ENCODE peak calls at places on chromosomes 13 and 19, in eight cellular contexts. One of them, this sample, is unnamed.

GRCh38 chr19:10142701-10143375 is 23.1 kb upstream of the EIF3G start:
- DNase-seq in AG04450: no peak
- DNase-seq in psoas muscle: no peak
- DNase-seq in endodermal cell: no peak
- DNase-seq in cardiac fibroblast: no peak
- DNase-seq in MG63: no peak
- DNase-seq in CD8-positive, alpha-beta T cell: peak
- DNase-seq in heart right ventricle: no peak
- DNase-seq in this sample: no peak

GRCh38 chr13:44819762-44820161 is 169.5 kb downstream of the NUFIP1 start:
- DNase-seq in AG04450: peak
- DNase-seq in psoas muscle: no peak
- DNase-seq in endodermal cell: no peak
- DNase-seq in cardiac fibroblast: no peak
- DNase-seq in MG63: no peak
- DNase-seq in CD8-positive, alpha-beta T cell: no peak
- DNase-seq in heart right ventricle: no peak
- DNase-seq in this sample: no peak

GRCh38 chr13:100694722-100695644 is 20.4 kb upstream of the TMTC4 start:
- DNase-seq in AG04450: no peak
- DNase-seq in psoas muscle: no peak
- DNase-seq in endodermal cell: peak
- DNase-seq in cardiac fibroblast: peak
- DNase-seq in MG63: peak
- DNase-seq in CD8-positive, alpha-beta T cell: no peak
- DNase-seq in heart right ventricle: no peak
- DNase-seq in this sample: peak

GRCh38 chr13:79451500-79451962 is 29.4 kb upstream of the NDFIP2 start:
- DNase-seq in AG04450: peak
- DNase-seq in psoas muscle: no peak
- DNase-seq in endodermal cell: peak
- DNase-seq in cardiac fibroblast: peak
- DNase-seq in MG63: peak
- DNase-seq in CD8-positive, alpha-beta T cell: peak
- DNase-seq in heart right ventricle: no peak
- DNase-seq in this sample: no peak

GRCh38 chr13:97976551-97977375 is 23.3 kb downstream of the IPO5 start:
- DNase-seq in AG04450: no peak
- DNase-seq in psoas muscle: peak
- DNase-seq in endodermal cell: peak
- DNase-seq in cardiac fibroblast: no peak
- DNase-seq in MG63: peak
- DNase-seq in CD8-positive, alpha-beta T cell: no peak
- DNase-seq in heart right ventricle: peak
- DNase-seq in this sample: peak

GRCh38 chr13:100898431-100898830 is 223.8 kb upstream of the TMTC4 start:
- DNase-seq in AG04450: no peak
- DNase-seq in psoas muscle: no peak
- DNase-seq in endodermal cell: no peak
- DNase-seq in cardiac fibroblast: peak
- DNase-seq in MG63: no peak
- DNase-seq in CD8-positive, alpha-beta T cell: no peak
- DNase-seq in heart right ventricle: no peak
- DNase-seq in this sample: no peak

GRCh38 chr19:47615714-47616113 is 6.8 kb downstream of the BICRA start:
- DNase-seq in AG04450: no peak
- DNase-seq in psoas muscle: no peak
- DNase-seq in endodermal cell: no peak
- DNase-seq in cardiac fibroblast: no peak
- DNase-seq in MG63: no peak
- DNase-seq in CD8-positive, alpha-beta T cell: no peak
- DNase-seq in heart right ventricle: no peak
- DNase-seq in this sample: no peak

GRCh38 chr13:101512650-101513049 is 60.2 kb downstream of the ITGBL1 start:
- DNase-seq in AG04450: no peak
- DNase-seq in psoas muscle: no peak
- DNase-seq in endodermal cell: no peak
- DNase-seq in cardiac fibroblast: peak
- DNase-seq in MG63: peak
- DNase-seq in CD8-positive, alpha-beta T cell: no peak
- DNase-seq in heart right ventricle: no peak
- DNase-seq in this sample: no peak

DNA sequence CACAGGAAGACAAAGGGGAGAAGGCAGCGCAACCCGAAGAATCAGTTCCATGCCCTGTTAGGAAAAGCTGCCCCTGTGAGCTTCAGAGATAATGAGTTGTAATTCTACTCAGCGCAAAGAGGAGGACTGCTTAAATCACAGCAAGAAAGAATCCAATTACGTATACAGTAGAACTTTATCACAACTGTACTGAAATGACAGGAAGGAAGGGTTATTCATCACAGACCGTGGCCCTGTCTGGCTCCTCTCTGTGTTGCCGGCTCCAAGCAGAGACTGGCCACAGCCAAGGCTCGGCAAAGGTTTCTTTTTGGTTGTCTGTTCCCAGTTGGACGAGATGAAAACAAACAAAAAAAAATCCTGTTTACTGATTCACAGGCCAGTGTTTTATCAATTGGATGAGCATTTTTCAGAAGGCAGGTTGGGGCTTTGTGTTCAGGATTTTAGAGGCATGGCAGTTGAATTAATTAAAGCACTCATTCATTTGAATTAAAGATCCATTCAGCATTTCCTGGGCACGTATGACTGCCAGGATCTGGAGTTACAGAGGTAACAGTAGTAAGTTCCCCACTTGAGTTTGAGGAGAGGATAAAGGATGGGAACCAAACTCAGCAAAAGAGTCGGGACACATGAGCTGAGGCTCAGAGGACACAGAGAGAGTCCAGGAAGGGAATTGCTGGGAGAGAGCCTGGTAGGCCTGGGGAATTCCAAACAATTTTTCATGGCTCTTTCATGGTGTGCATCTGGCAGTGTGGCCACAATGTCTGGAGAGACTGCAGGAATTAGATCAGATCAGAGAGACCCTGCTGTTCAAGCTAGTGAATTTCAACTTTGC is 341.0 kb downstream of the DNAJC15 start:
- DNase-seq in AG04450: peak
- DNase-seq in psoas muscle: peak
- DNase-seq in endodermal cell: no peak
- DNase-seq in cardiac fibroblast: peak
- DNase-seq in MG63: peak
- DNase-seq in CD8-positive, alpha-beta T cell: no peak
- DNase-seq in heart right ventricle: peak
- DNase-seq in this sample: no peak
- H3K4me3 ChIP-seq in AG04450: peak
- H3K4me3 ChIP-seq in psoas muscle: peak
- H3K4me3 ChIP-seq in endodermal cell: no peak
- H3K4me3 ChIP-seq in cardiac fibroblast: no peak
- H3K4me3 ChIP-seq in MG63: no peak
- H3K4me3 ChIP-seq in CD8-positive, alpha-beta T cell: no peak
- H3K4me3 ChIP-seq in heart right ventricle: peak
- H3K4me3 ChIP-seq in this sample: peak

DNA sequence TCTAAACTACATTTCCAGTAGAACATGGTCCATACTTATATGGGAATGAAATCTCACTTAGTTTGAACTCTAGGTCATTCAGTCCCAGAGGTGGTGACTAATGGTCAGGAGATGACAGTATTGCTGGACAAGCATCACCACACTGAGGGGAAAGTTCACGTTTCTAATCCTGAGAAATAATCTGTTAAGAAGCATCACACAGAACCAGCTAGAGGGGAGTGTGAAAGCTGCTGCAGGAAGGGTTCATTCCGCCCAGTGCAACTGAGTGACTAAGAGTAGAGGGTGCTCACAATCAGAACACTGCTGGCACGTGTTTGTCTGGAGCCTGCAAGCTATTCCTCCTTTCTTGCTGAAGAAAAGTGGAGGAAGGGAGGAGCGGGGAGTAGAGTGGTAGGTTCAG is 2.7 kb downstream of the COL4A1 start:
- DNase-seq in AG04450: no peak
- DNase-seq in psoas muscle: no peak
- DNase-seq in endodermal cell: no peak
- DNase-seq in cardiac fibroblast: peak
- DNase-seq in MG63: no peak
- DNase-seq in CD8-positive, alpha-beta T cell: no peak
- DNase-seq in heart right ventricle: no peak
- DNase-seq in this sample: peak
- H3K4me3 ChIP-seq in AG04450: peak
- H3K4me3 ChIP-seq in psoas muscle: peak
- H3K4me3 ChIP-seq in endodermal cell: peak
- H3K4me3 ChIP-seq in cardiac fibroblast: peak
- H3K4me3 ChIP-seq in MG63: no peak
- H3K4me3 ChIP-seq in CD8-positive, alpha-beta T cell: no peak
- H3K4me3 ChIP-seq in heart right ventricle: peak
- H3K4me3 ChIP-seq in this sample: peak

GRCh38 chr19:3784607-3785463 is 1.3 kb downstream of the MATK start:
- DNase-seq in AG04450: no peak
- DNase-seq in psoas muscle: no peak
- DNase-seq in endodermal cell: peak
- DNase-seq in cardiac fibroblast: no peak
- DNase-seq in MG63: peak
- DNase-seq in CD8-positive, alpha-beta T cell: no peak
- DNase-seq in heart right ventricle: no peak
- DNase-seq in this sample: no peak
- H3K4me3 ChIP-seq in AG04450: no peak
- H3K4me3 ChIP-seq in psoas muscle: no peak
- H3K4me3 ChIP-seq in endodermal cell: peak
- H3K4me3 ChIP-seq in cardiac fibroblast: no peak
- H3K4me3 ChIP-seq in MG63: peak
- H3K4me3 ChIP-seq in CD8-positive, alpha-beta T cell: peak
- H3K4me3 ChIP-seq in heart right ventricle: no peak
- H3K4me3 ChIP-seq in this sample: no peak

GRCh38 chr13:31056650-31057275 is 104.9 kb downstream of the HSPH1 start:
- DNase-seq in AG04450: no peak
- DNase-seq in psoas muscle: no peak
- DNase-seq in endodermal cell: peak
- DNase-seq in cardiac fibroblast: peak
- DNase-seq in MG63: no peak
- DNase-seq in CD8-positive, alpha-beta T cell: no peak
- DNase-seq in heart right ventricle: no peak
- DNase-seq in this sample: no peak
- H3K4me3 ChIP-seq in AG04450: no peak
- H3K4me3 ChIP-seq in psoas muscle: no peak
- H3K4me3 ChIP-seq in endodermal cell: no peak
- H3K4me3 ChIP-seq in cardiac fibroblast: no peak
- H3K4me3 ChIP-seq in MG63: no peak
- H3K4me3 ChIP-seq in CD8-positive, alpha-beta T cell: no peak
- H3K4me3 ChIP-seq in heart right ventricle: no peak
- H3K4me3 ChIP-seq in this sample: no peak

GRCh38 chr19:49451430-49452181 is at the start of gene PIH1D1:
- DNase-seq in AG04450: peak
- DNase-seq in psoas muscle: peak
- DNase-seq in endodermal cell: peak
- DNase-seq in cardiac fibroblast: peak
- DNase-seq in MG63: peak
- DNase-seq in CD8-positive, alpha-beta T cell: peak
- DNase-seq in heart right ventricle: peak
- DNase-seq in this sample: peak

GRCh38 chr19:49445997-49446396 is 4.7 kb upstream of the SLC17A7 start:
- DNase-seq in AG04450: no peak
- DNase-seq in psoas muscle: no peak
- DNase-seq in endodermal cell: no peak
- DNase-seq in cardiac fibroblast: no peak
- DNase-seq in MG63: no peak
- DNase-seq in CD8-positive, alpha-beta T cell: no peak
- DNase-seq in heart right ventricle: no peak
- DNase-seq in this sample: no peak

GRCh38 chr19:49448432-49448786 is 3.2 kb downstream of the PIH1D1 start:
- DNase-seq in AG04450: no peak
- DNase-seq in psoas muscle: no peak
- DNase-seq in endodermal cell: no peak
- DNase-seq in cardiac fibroblast: no peak
- DNase-seq in MG63: no peak
- DNase-seq in CD8-positive, alpha-beta T cell: no peak
- DNase-seq in heart right ventricle: no peak
- DNase-seq in this sample: no peak

GRCh38 chr19:49450405-49450804 is 1.2 kb downstream of the PIH1D1 start:
- DNase-seq in AG04450: no peak
- DNase-seq in psoas muscle: no peak
- DNase-seq in endodermal cell: no peak
- DNase-seq in cardiac fibroblast: no peak
- DNase-seq in MG63: no peak
- DNase-seq in CD8-positive, alpha-beta T cell: no peak
- DNase-seq in heart right ventricle: no peak
- DNase-seq in this sample: no peak

DNA sequence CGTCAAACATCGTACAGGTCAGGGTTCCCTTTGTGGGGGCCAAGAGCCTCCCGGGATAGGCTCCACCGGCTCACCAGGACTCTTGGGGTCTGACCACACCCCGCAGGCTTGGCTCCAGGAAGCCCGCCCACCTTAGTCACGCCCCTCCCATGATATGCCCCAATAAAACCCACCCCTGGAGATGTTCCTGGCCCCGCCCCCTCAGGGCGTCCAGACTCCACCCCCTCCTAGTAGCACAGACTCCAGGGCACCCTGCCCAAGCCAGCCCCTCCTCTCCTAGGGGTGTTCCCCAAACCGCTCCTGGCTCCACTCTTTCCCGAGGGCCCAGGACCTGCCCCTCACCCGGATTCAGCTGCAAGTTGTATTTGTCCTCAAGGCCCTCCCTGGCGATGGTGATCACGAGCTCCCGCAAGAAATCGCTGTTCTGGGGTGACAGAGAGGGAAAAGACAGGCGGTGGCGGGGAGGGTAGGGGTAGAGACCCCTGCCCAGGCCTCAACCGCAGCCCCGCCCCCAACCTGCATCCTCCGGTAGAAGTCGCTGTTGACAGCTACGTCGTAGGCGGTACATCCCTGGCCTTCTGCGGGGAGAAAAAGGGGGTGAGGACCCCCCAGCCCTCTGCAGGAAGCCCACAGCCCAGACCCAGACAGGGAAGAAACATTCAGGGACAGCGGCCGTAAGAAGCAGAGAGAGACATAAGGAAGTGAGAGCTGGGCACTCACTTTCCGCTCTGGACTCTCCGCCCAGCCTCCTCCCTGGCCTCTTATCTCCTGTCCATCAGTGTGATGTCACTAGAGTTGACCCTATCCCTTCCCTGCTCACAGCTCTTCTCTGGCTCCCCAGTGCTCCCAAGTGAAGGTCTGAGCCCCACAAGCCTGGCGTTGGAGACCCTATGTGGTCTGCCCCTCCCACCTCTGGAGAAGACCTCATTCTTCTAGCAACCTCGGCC is 3.9 kb downstream of the PIH1D1 start:
- DNase-seq in AG04450: no peak
- DNase-seq in psoas muscle: peak
- DNase-seq in endodermal cell: peak
- DNase-seq in cardiac fibroblast: no peak
- DNase-seq in MG63: peak
- DNase-seq in CD8-positive, alpha-beta T cell: no peak
- DNase-seq in heart right ventricle: no peak
- DNase-seq in this sample: peak
- H3K4me3 ChIP-seq in AG04450: no peak
- H3K4me3 ChIP-seq in psoas muscle: no peak
- H3K4me3 ChIP-seq in endodermal cell: no peak
- H3K4me3 ChIP-seq in cardiac fibroblast: no peak
- H3K4me3 ChIP-seq in MG63: no peak
- H3K4me3 ChIP-seq in CD8-positive, alpha-beta T cell: no peak
- H3K4me3 ChIP-seq in heart right ventricle: no peak
- H3K4me3 ChIP-seq in this sample: no peak

GRCh38 chr13:29924951-29925350 is 74.5 kb upstream of the UBL3 start:
- DNase-seq in AG04450: no peak
- DNase-seq in psoas muscle: no peak
- DNase-seq in endodermal cell: no peak
- DNase-seq in cardiac fibroblast: no peak
- DNase-seq in MG63: no peak
- DNase-seq in CD8-positive, alpha-beta T cell: no peak
- DNase-seq in heart right ventricle: no peak
- DNase-seq in this sample: no peak
- H3K4me3 ChIP-seq in AG04450: no peak
- H3K4me3 ChIP-seq in psoas muscle: no peak
- H3K4me3 ChIP-seq in endodermal cell: no peak
- H3K4me3 ChIP-seq in cardiac fibroblast: no peak
- H3K4me3 ChIP-seq in MG63: no peak
- H3K4me3 ChIP-seq in CD8-positive, alpha-beta T cell: no peak
- H3K4me3 ChIP-seq in heart right ventricle: no peak
- H3K4me3 ChIP-seq in this sample: no peak

GRCh38 chr19:13979224-13979623 is 26.9 kb downstream of the RFX1 start:
- DNase-seq in AG04450: no peak
- DNase-seq in psoas muscle: no peak
- DNase-seq in endodermal cell: peak
- DNase-seq in cardiac fibroblast: no peak
- DNase-seq in MG63: no peak
- DNase-seq in CD8-positive, alpha-beta T cell: no peak
- DNase-seq in heart right ventricle: no peak
- DNase-seq in this sample: no peak
- H3K4me3 ChIP-seq in AG04450: no peak
- H3K4me3 ChIP-seq in psoas muscle: peak
- H3K4me3 ChIP-seq in endodermal cell: peak
- H3K4me3 ChIP-seq in cardiac fibroblast: no peak
- H3K4me3 ChIP-seq in MG63: no peak
- H3K4me3 ChIP-seq in CD8-positive, alpha-beta T cell: peak
- H3K4me3 ChIP-seq in heart right ventricle: peak
- H3K4me3 ChIP-seq in this sample: peak

This sample was measured in ovary.